ENCODE peak calls at places on chromosome 11, in seven cellular contexts. S, I, F, B, V, J and P are unnamed samples.

GRCh38 chr11:26730711-26731460 is 9.0 kb upstream of the SLC5A12 start:
- DNase-seq in S (no peak), I (no peak), F (no peak), B (no peak), V (peak), J (no peak), P (no peak)

GRCh38 chr11:36594316-36594989 is at the start of gene IFTAP:
- DNase-seq in S (peak), I (no peak), F (peak), B (peak), V (peak), J (peak), P (peak)

GRCh38 chr11:71158936-71159335 is 93.4 kb downstream of the SHANK2 start:
- DNase-seq in S (no peak), I (no peak), F (no peak), B (no peak), V (no peak), J (no peak), P (no peak)

GRCh38 chr11:119116235-119116594 is 5.2 kb upstream of the HINFP start:
- DNase-seq in S (no peak), I (no peak), F (no peak), B (no peak), V (no peak), J (no peak), P (no peak)

GRCh38 chr11:126430581-126431320 is 75.3 kb downstream of the ST3GAL4 start:
- DNase-seq in S (peak), I (no peak), F (no peak), B (no peak), V (no peak), J (peak), P (no peak)

GRCh38 chr11:65288706-65289536 is 25.7 kb upstream of the CDC42EP2 start:
- DNase-seq in S (peak), I (no peak), F (no peak), B (peak), V (no peak), J (peak), P (peak)

GRCh38 chr11:122697636-122698167 is 42.2 kb downstream of the UBASH3B start:
- DNase-seq in S (no peak), I (no peak), F (no peak), B (no peak), V (peak), J (no peak), P (no peak)

GRCh38 chr11:65426839-65427690 is 4.5 kb downstream of the NEAT1 start:
- DNase-seq in S (peak), I (peak), F (peak), B (no peak), V (peak), J (peak), P (no peak)

GRCh38 chr11:111001986-111002616 is 243.4 kb upstream of the POU2AF2 start:
- DNase-seq in S (no peak), I (no peak), F (no peak), B (no peak), V (peak), J (no peak), P (no peak)

GRCh38 chr11:15525582-15525981 is 410.9 kb downstream of the INSC start:
- DNase-seq in S (no peak), I (no peak), F (no peak), B (no peak), V (no peak), J (no peak), P (no peak)

GRCh38 chr11:96054870-96055705 is 131.2 kb upstream of the MTMR2 start:
- DNase-seq in S (no peak), I (no peak), F (no peak), B (no peak), V (peak), J (no peak), P (no peak)

GRCh38 chr11:84947970-84948600 is 679.1 kb downstream of the DLG2 start:
- DNase-seq in S (no peak), I (no peak), F (no peak), B (no peak), V (peak), J (no peak), P (no peak)

GRCh38 chr11:134993691-134994243 is 581.7 kb upstream of the B3GAT1 start:
- DNase-seq in S (no peak), I (no peak), F (no peak), B (no peak), V (no peak), J (no peak), P (no peak)

GRCh38 chr11:64371201-64371600 is 12.2 kb downstream of the RPS6KA4 start:
- DNase-seq in S (no peak), I (no peak), F (no peak), B (no peak), V (no peak), J (no peak), P (no peak)

GRCh38 chr11:72223615-72224586 is 666 bp upstream of the INPPL1 start:
- DNase-seq in S (peak), I (no peak), F (peak), B (peak), V (peak), J (peak), P (peak)

GRCh38 chr11:134360050-134360835 is 28.5 kb downstream of the GLB1L2 start:
- DNase-seq in S (peak), I (peak), F (peak), B (peak), V (peak), J (peak), P (peak)

GRCh38 chr11:122062763-122063162 is 53.3 kb downstream of the BLID start:
- DNase-seq in S (no peak), I (no peak), F (no peak), B (no peak), V (no peak), J (no peak), P (no peak)